ENCODE peak calls at places on chromosome 7, in seven cellular contexts. B is CD14-positive monocyte, Y is cardiac muscle cell, Z is GM20000, I is fibroblast of the aortic adventitia, Q is foreskin fibroblast, K is bronchial epithelial cell. V is an unnamed sample.

GRCh38 chr7:2011266-2012043 is 221.3 kb downstream of the MAD1L1 start:
- DNase-seq in B (peak), Y (no peak), Z (no peak), I (no peak), Q (no peak), K (no peak), V (no peak)

GRCh38 chr7:100157334-100158228 is 942 bp downstream of the TRAPPC14 start:
- DNase-seq in B (peak), Y (peak), Z (peak), I (peak), Q (peak), K (peak), V (no peak)

GRCh38 chr7:2972531-2973161 is 71.0 kb downstream of the CARD11 start:
- DNase-seq in B (no peak), Y (no peak), Z (no peak), I (no peak), Q (no peak), K (no peak), V (no peak)

GRCh38 chr7:157809863-157810851 is 473.4 kb downstream of the DNAJB6 start:
- DNase-seq in B (no peak), Y (no peak), Z (no peak), I (no peak), Q (no peak), K (no peak), V (no peak)

GRCh38 chr7:29878081-29878688 is 71.9 kb downstream of the WIPF3 start:
- DNase-seq in B (no peak), Y (peak), Z (peak), I (peak), Q (peak), K (peak), V (peak)

GRCh38 chr7:153475240-153475639 is 577.0 kb upstream of the DPP6 start:
- DNase-seq in B (no peak), Y (no peak), Z (no peak), I (no peak), Q (no peak), K (no peak), V (no peak)

GRCh38 chr7:139936760-139937310 is 107.8 kb downstream of the TBXAS1 start:
- DNase-seq in B (no peak), Y (peak), Z (no peak), I (peak), Q (peak), K (peak), V (no peak)

GRCh38 chr7:139078399-139078798 is 31.1 kb downstream of the ZC3HAV1 start:
- DNase-seq in B (no peak), Y (no peak), Z (no peak), I (no peak), Q (peak), K (no peak), V (no peak)

GRCh38 chr7:77351539-77352004 is 64.6 kb downstream of the GSAP start:
- DNase-seq in B (no peak), Y (no peak), Z (peak), I (no peak), Q (no peak), K (no peak), V (no peak)

GRCh38 chr7:83696101-83696500 is 47.2 kb upstream of the SEMA3E start:
- DNase-seq in B (no peak), Y (no peak), Z (no peak), I (no peak), Q (no peak), K (no peak), V (no peak)

GRCh38 chr7:23216021-23216420 is 30.6 kb upstream of the GPNMB start:
- DNase-seq in B (peak), Y (no peak), Z (no peak), I (no peak), Q (no peak), K (no peak), V (no peak)

GRCh38 chr7:3310884-3311283 is 9.8 kb downstream of the SDK1 start:
- DNase-seq in B (no peak), Y (no peak), Z (no peak), I (no peak), Q (peak), K (peak), V (no peak)

GRCh38 chr7:50359995-50360925 is 55.7 kb downstream of the IKZF1 start:
- DNase-seq in B (no peak), Y (peak), Z (no peak), I (peak), Q (no peak), K (no peak), V (no peak)

GRCh38 chr7:1259621-1260020 is 26.9 kb downstream of the UNCX start:
- DNase-seq in B (no peak), Y (no peak), Z (no peak), I (no peak), Q (no peak), K (no peak), V (no peak)

DNA sequence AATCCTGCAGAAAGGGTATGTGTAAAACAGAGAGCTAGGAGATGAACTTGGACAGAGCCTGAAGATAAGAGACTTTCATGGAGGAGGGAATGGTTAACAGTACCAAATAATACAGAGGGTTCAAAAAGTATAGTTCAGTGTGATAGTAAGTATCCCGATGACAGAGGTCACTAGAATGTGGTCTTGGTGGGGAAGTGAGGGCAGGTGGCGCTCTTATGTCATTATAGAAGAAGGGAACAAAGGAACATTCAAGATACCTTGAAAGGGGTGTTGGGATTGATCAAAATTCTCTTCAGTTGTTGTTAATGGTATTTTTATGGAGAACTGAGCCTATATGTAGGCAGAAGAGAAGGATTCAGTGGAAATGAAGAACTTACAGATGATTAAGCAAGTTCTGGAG is 312.5 kb downstream of the SUGCT start:
- DNase-seq in B (no peak), Y (no peak), Z (no peak), I (no peak), Q (no peak), K (no peak), V (no peak)
- TF ChIP-seq CTCF in B (no peak), Y (no peak), Z (no peak), I (no peak), Q (no peak), K (no peak), V (no peak)

GRCh38 chr7:42843209-42843800 is 68.6 kb downstream of the C7orf25 start:
- DNase-seq in B (no peak), Y (peak), Z (peak), I (peak), Q (peak), K (peak), V (no peak)
- TF ChIP-seq CTCF in B (peak), Y (peak), Z (no peak), I (peak), Q (peak), K (peak), V (peak)

GRCh38 chr7:231030-231857 is 38.9 kb downstream of the FAM20C start:
- DNase-seq in B (no peak), Y (no peak), Z (no peak), I (no peak), Q (no peak), K (no peak), V (no peak)
- TF ChIP-seq CTCF in B (no peak), Y (peak), Z (no peak), I (peak), Q (no peak), K (no peak), V (peak)

GRCh38 chr7:127254163-127254684 is 1.5 kb upstream of the GRM8 start:
- DNase-seq in B (no peak), Y (no peak), Z (no peak), I (no peak), Q (no peak), K (no peak), V (no peak)
- TF ChIP-seq CTCF in B (peak), Y (no peak), Z (no peak), I (no peak), Q (no peak), K (no peak), V (no peak)

DNA sequence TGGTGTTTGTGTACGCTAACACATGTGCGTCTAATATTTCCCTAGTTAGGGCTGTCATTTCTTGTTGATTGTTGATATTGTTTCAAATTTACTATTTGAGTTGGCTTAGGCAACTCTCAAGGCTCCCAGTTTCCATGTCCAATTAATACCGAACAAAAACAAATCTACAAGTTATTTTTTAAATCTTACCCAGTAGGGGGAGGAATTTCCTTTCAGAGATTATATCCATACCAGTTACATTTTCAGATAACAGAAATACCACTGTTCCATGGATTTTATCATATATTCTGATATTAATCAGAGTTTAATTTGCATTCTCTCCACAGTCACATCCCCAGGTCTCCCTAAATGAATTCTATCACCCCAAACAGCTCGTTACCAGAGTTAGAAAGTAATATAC is 7.2 kb upstream of the AKR1B10 start:
- DNase-seq in B (no peak), Y (no peak), Z (no peak), I (peak), Q (peak), K (peak), V (no peak)
- TF ChIP-seq CTCF in B (no peak), Y (peak), Z (no peak), I (peak), Q (peak), K (no peak), V (no peak)

DNA sequence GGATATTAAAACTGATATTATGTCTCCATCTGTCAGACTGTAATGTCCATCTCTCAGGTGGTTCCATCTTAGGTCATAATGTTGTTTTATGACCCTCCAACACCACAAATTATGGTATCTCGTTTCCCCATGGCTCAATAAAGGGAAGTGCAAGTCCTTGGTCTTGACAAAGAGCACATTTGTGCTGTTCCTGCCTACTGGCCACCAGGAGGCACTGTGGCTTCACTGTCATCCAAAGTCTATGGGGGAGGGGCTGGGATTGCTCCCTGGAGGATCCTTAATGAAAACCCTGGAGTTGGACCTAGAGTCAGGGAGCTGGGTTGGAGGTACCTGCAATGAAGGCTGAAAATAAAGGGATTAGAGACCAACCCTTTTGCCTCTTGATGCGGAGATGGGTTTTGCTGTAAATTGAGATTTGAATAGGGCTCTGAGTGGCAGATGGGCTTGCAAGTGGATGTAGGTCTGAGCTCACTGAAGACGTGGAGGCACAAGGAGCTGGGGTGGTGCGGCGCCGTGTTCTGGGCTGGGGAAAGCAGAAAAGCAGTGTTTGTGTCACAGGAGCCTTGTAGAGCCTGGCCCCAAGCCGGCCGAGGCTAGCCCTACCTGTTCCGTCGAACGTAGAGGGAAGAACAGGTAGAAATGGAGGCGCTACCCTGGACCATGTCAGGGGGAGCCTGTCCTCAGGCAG is 180.5 kb upstream of the PRSS58 start:
- DNase-seq in B (no peak), Y (peak), Z (peak), I (peak), Q (peak), K (peak), V (no peak)
- TF ChIP-seq CTCF in B (peak), Y (peak), Z (peak), I (peak), Q (peak), K (peak), V (peak)

V was measured in HFF-Myc.